ENCODE peak calls at places on chromosomes 1 and 21, in six cellular contexts. D is AG04450; P is stimulated activated CD4-positive, alpha-beta T cell treated with anti-CD3 and anti-CD28 coated beads, Interleukin-2, amount 100 ng/mL, for 48 hours; H is AG08396; A is GM20000; G is kidney tubule cell. M is an unnamed sample.

GRCh38 chr1:66436378-66437135 is 97.4 kb upstream of the SGIP1 start:
- DNase-seq in D (peak), P (peak), H (peak), A (peak), G (peak), M (peak)

GRCh38 chr21:16932314-16932713 is 580.5 kb upstream of the CXADR start:
- DNase-seq in D (no peak), P (no peak), H (no peak), A (no peak), G (no peak), M (no peak)

GRCh38 chr1:116847688-116848531 is 61.8 kb upstream of the PTGFRN start:
- DNase-seq in D (no peak), P (no peak), H (no peak), A (peak), G (no peak), M (no peak)

GRCh38 chr1:151311589-151312331 is 15.5 kb downstream of the PI4KB start:
- DNase-seq in D (peak), P (peak), H (peak), A (no peak), G (peak), M (peak)

GRCh38 chr1:184110253-184111204 is 59.0 kb downstream of the TSEN15 start:
- DNase-seq in D (no peak), P (no peak), H (no peak), A (no peak), G (peak), M (peak)

GRCh38 chr1:24910751-24911650 is 19.1 kb downstream of the RUNX3 start:
- DNase-seq in D (no peak), P (no peak), H (peak), A (no peak), G (no peak), M (peak)

GRCh38 chr1:70143052-70143659 is 62.2 kb downstream of the LRRC40 start:
- DNase-seq in D (no peak), P (no peak), H (peak), A (no peak), G (no peak), M (no peak)

GRCh38 chr1:23699280-23700179 is 7.9 kb downstream of the RPL11 start:
- DNase-seq in D (no peak), P (no peak), H (no peak), A (no peak), G (peak), M (peak)

GRCh38 chr1:22414244-22414751 is 37.4 kb upstream of the ZBTB40 start:
- DNase-seq in D (no peak), P (no peak), H (peak), A (no peak), G (peak), M (no peak)

GRCh38 chr1:175818929-175819328 is 75.5 kb upstream of the TNR start:
- DNase-seq in D (no peak), P (no peak), H (no peak), A (no peak), G (no peak), M (no peak)

GRCh38 chr1:45612941-45613579 is 10.8 kb downstream of the CCDC17 start:
- DNase-seq in D (no peak), P (no peak), H (no peak), A (no peak), G (no peak), M (no peak)

GRCh38 chr1:117365350-117366280 is 1.6 kb upstream of the MAN1A2 start:
- DNase-seq in D (no peak), P (no peak), H (peak), A (no peak), G (no peak), M (peak)

GRCh38 chr1:63635681-63636080 is 42.5 kb downstream of the PGM1 start:
- DNase-seq in D (peak), P (no peak), H (peak), A (no peak), G (no peak), M (peak)

GRCh38 chr1:152519876-152520275 is 5.6 kb downstream of the CRCT1 start:
- DNase-seq in D (no peak), P (no peak), H (no peak), A (no peak), G (peak), M (no peak)

GRCh38 chr21:15004721-15005370 is 60.0 kb downstream of the NRIP1 start:
- DNase-seq in D (no peak), P (no peak), H (no peak), A (no peak), G (no peak), M (peak)

GRCh38 chr1:157249326-157249725 is 111.1 kb upstream of the ETV3 start:
- DNase-seq in D (no peak), P (no peak), H (no peak), A (no peak), G (peak), M (peak)

GRCh38 chr21:24023402-24023801 is 1583.9 kb downstream of the MRPL39 start:
- DNase-seq in D (no peak), P (no peak), H (no peak), A (no peak), G (no peak), M (no peak)

GRCh38 chr1:220817907-220818306 is 31.2 kb downstream of the MTARC1 start:
- DNase-seq in D (no peak), P (no peak), H (no peak), A (no peak), G (no peak), M (no peak)

GRCh38 chr1:24503003-24503751 is 541 bp downstream of the RCAN3 start:
- DNase-seq in D (no peak), P (no peak), H (no peak), A (no peak), G (peak), M (no peak)

GRCh38 chr1:170586942-170587593 is 55.1 kb downstream of the GORAB start:
- DNase-seq in D (peak), P (no peak), H (peak), A (no peak), G (no peak), M (no peak)

GRCh38 chr1:22024485-22025367 is 23.3 kb downstream of the CELA3A start:
- DNase-seq in D (peak), P (peak), H (peak), A (peak), G (peak), M (no peak)

GRCh38 chr1:185636848-185637247 is 97.3 kb upstream of the HMCN1 start:
- DNase-seq in D (no peak), P (peak), H (no peak), A (peak), G (peak), M (peak)

GRCh38 chr1:94095744-94096469 is 25.0 kb downstream of the ABCA4 start:
- DNase-seq in D (no peak), P (no peak), H (peak), A (no peak), G (no peak), M (no peak)

GRCh38 chr1:215911406-215911968 is 344.4 kb downstream of the KCTD3 start:
- DNase-seq in D (no peak), P (no peak), H (no peak), A (no peak), G (no peak), M (no peak)

GRCh38 chr1:1290238-1290731 is 10.0 kb downstream of the SCNN1D start:
- DNase-seq in D (no peak), P (peak), H (peak), A (peak), G (peak), M (no peak)

GRCh38 chr1:218925777-218926176 is 247.9 kb upstream of the LYPLAL1 start:
- DNase-seq in D (no peak), P (no peak), H (no peak), A (no peak), G (no peak), M (no peak)

GRCh38 chr21:44509539-44509938 is 30.5 kb downstream of the KRTAP10-1 start:
- DNase-seq in D (no peak), P (no peak), H (peak), A (no peak), G (peak), M (no peak)

GRCh38 chr1:201358596-201358995 is 18.9 kb downstream of the TNNT2 start:
- DNase-seq in D (no peak), P (no peak), H (no peak), A (no peak), G (peak), M (peak)

GRCh38 chr1:12014141-12014981 is 4.9 kb upstream of the MIIP start:
- DNase-seq in D (no peak), P (no peak), H (no peak), A (no peak), G (peak), M (no peak)

GRCh38 chr21:42294273-42294880 is 20.8 kb downstream of the TFF3 start:
- DNase-seq in D (no peak), P (no peak), H (no peak), A (no peak), G (no peak), M (no peak)

GRCh38 chr1:40606978-40607377 is 58.5 kb downstream of the RIMS3 start:
- DNase-seq in D (no peak), P (no peak), H (no peak), A (no peak), G (no peak), M (peak)

GRCh38 chr1:116415699-116416533 is 42.9 kb downstream of the ATP1A1 start:
- DNase-seq in D (no peak), P (no peak), H (no peak), A (no peak), G (no peak), M (no peak)

GRCh38 chr21:42688841-42689371 is 35.5 kb downstream of the PDE9A start:
- DNase-seq in D (no peak), P (no peak), H (no peak), A (no peak), G (no peak), M (no peak)

GRCh38 chr1:41642922-41643321 is 158.4 kb upstream of the EDN2 start:
- DNase-seq in D (no peak), P (no peak), H (no peak), A (no peak), G (no peak), M (no peak)

GRCh38 chr1:159653201-159653600 is 61.2 kb downstream of the CRP start:
- DNase-seq in D (no peak), P (no peak), H (peak), A (no peak), G (no peak), M (no peak)

GRCh38 chr1:117014209-117014608 is 12.6 kb downstream of the CD101 start:
- DNase-seq in D (no peak), P (no peak), H (no peak), A (no peak), G (peak), M (peak)